ENCODE peak calls at places on chromosomes 13 and 19, in five cellular contexts. F, U, D, X and N are unnamed samples.
A peak's percentile ranks its signal among the peaks of the same experiment; 100 is the strongest.

GRCh38 chr13:113138792-113139551 is 16.4 kb downstream of the F10 start:
- DNase-seq in X (peak; percentile 10), D (no peak), F (no peak), U (no peak), N (peak; percentile 22)

GRCh38 chr13:85709721-85710120 is 89.5 kb downstream of the SLITRK6 start:
- DNase-seq in F (no peak), X (no peak), D (no peak), U (no peak), N (no peak)

GRCh38 chr13:58889474-58889873 is 1257.9 kb downstream of the PCDH17 start:
- DNase-seq in U (no peak), F (no peak), D (no peak), X (no peak), N (no peak)

GRCh38 chr13:64930636-64931035 is 2299.5 kb downstream of the PCDH9 start:
- DNase-seq in U (no peak), F (no peak), D (no peak), X (no peak), N (no peak)

GRCh38 chr19:28456264-28456663 is 756.7 kb downstream of the UQCRFS1 start:
- DNase-seq in X (no peak), D (no peak), U (no peak), F (no peak), N (no peak)

GRCh38 chr13:114088234-114088633 is 44.2 kb downstream of the RASA3 start:
- DNase-seq in D (no peak), F (no peak), U (no peak), X (no peak), N (no peak)

GRCh38 chr19:43078311-43078710 is 4.2 kb downstream of the PSG2 start:
- DNase-seq in X (no peak), D (no peak), F (no peak), U (no peak), N (no peak)

GRCh38 chr13:102651392-102651791 is 43.5 kb downstream of the METTL21C start:
- DNase-seq in U (no peak), D (no peak), X (no peak), F (no peak), N (no peak)

DNA sequence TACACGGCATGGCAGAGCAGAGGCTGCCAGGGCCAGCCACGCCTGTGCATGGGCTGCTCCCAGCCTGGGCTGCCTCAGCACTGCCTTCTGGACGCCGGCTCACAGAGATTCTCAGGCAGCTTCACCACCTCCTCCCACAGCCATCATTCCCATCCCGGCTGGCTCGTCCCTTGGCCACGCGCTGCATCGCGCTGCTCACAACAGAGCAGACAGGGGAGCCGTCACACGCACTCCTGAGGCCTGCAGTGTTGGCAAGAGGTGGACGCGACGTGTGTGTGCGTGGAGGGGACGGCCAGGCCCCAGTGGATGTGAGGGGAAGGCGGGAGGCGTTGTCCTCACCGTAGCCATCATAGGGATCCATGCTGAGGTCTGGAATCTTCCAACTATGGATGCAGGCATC is 7.6 kb upstream of the PRKD2 start:
- DNase-seq in F (no peak), D (no peak), U (no peak), X (no peak), N (no peak)
- H3K36me3 ChIP-seq in F (peaks cover 44% of the 10 kb centered on the region), D (peaks cover 46% of the 10 kb centered on the region), U (no peaks in the 10 kb centered on the region), X (peaks cover 59% of the 10 kb centered on the region), N (peaks cover 100% of the 10 kb centered on the region)

DNA sequence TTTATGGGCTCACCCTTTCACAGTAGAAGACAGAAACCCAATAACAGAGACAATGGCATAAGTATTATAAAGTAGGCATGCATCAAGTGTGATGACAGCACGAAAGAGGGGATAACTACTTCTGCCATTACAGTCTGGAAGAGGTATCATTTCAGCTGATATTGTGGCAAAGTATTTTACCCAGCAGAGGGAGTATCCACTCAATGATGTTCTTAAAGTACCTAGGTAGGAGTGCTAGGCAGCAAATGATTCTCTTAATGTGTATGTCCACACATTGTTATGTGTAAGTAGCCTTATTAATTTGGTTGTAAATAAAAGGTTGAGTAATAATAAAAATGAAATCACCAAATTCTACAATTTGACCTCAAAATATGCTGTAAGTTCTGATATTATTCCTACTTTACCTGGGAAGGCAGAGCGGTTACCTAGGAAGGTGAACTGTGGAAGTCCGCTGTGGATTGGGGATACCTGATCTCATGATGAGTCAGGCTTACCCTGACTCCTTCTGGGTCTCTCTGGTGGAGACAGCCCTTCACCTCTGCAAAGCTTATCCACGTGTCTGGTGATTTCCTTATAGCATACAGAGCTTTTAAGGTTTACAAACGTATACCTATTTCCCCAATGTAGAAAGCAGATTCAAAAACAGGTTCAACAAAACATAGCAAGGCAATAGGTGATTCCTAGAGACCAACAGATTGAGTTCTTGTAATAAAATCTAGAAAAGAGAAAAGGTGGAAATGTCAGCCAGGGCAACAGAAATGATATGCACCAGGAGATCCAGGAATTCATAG is 4.0 kb upstream of the UBAC2 start:
- DNase-seq in D (no peak), F (no peak), U (no peak), X (no peak), N (no peak)
- TF ChIP-seq CTCF in D (no peak), F (peak; percentile 54), U (peak; percentile 10), X (no peak), N (no peak)

GRCh38 chr19:12698138-12698537 is 1.7 kb upstream of the FBXW9 start:
- DNase-seq in X (no peak), F (no peak), U (no peak), D (no peak), N (no peak)

GRCh38 chr19:12705169-12705568 is 8.7 kb upstream of the FBXW9 start:
- DNase-seq in X (no peak), F (no peak), U (no peak), D (no peak), N (no peak)

GRCh38 chr19:12705654-12706331 is 9.4 kb upstream of the FBXW9 start:
- DNase-seq in D (no peak), F (no peak), U (no peak), X (no peak), N (no peak)

GRCh38 chr19:12703056-12703455 is 6.6 kb upstream of the FBXW9 start:
- DNase-seq in X (no peak), U (no peak), D (no peak), F (no peak), N (no peak)

GRCh38 chr19:12701596-12702282 is 5.3 kb upstream of the FBXW9 start:
- DNase-seq in D (no peak), F (no peak), U (no peak), X (no peak), N (no peak)
- H3K36me3 ChIP-seq in D (peaks cover 56% of the 10 kb centered on the region), F (peaks cover 35% of the 10 kb centered on the region), U (no peaks in the 10 kb centered on the region), X (peaks cover 62% of the 10 kb centered on the region), N (peaks cover 82% of the 10 kb centered on the region)

DNA sequence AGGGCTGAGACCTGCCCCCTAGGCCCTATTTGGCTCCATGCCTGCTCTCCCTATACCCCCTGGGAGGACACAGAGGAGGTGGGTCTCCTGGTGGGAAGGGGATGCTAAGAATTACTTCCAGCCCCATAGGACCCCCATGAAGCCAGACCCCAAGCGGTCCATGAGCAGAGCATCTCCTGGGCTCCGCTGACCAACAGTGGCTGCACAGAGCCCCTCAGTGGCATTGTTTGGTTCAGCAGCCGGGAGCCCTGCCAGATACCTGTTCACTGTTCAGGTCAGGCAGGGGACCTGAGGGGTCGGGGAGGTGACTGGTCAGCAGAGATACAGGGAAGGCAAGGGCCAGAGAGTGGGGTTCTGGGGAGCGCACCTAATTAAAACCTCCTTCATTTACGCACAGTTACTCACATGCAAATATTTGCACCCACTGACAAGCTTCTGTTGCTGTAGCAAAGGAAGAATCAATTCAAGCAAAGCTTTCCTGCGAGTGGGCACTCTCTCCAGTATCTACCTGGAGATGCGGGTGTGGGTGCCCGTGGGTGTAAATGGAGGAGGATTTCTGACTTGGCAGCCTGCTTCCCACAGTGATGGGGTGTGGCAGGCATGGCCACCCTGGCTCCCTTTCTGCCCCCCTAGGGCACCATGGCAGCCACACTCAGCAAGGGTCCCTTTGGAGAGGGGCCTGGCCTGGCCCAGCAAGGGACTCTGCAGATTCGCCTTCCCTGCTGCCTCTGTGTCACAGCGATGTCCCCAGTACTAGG is 83.5 kb downstream of the CHST8 start:
- DNase-seq in U (no peak), X (no peak), F (no peak), D (peak; percentile 43), N (no peak)
- TF ChIP-seq CTCF in U (no peak), X (no peak), F (no peak), D (no peak), N (no peak)